ENCODE peak calls at places on chromosomes 11 and 22, in eight cellular contexts. C is HepG2, S is heart left ventricle, G is cardiac muscle cell, P is Caco-2, W is Peyer's patch, O is GM06990, Q is right lobe of liver. Y is an unnamed sample.

GRCh38 chr11:61332266-61332822 is 561 bp downstream of the DDB1 start:
- DNase-seq in C (peak; percentile 52), O (no peak), G (peak; percentile 28), S (no peak), Q (no peak), W (no peak), P (no peak), Y (no peak)

GRCh38 chr11:71476926-71477636 is 24.1 kb downstream of the NADSYN1 start:
- DNase-seq in G (no peak), Q (peak; percentile 42), W (no peak), S (no peak), O (no peak), C (no peak), P (no peak), Y (no peak)

GRCh38 chr11:6742260-6742659 is 29.5 kb downstream of the OR2AG2 start:
- DNase-seq in G (no peak), C (no peak), P (no peak), O (no peak), Q (no peak), W (no peak), S (no peak), Y (no peak)

GRCh38 chr11:95335989-95336388 is 105.0 kb upstream of the SESN3 start:
- DNase-seq in G (no peak), S (no peak), Q (no peak), O (no peak), W (no peak), P (no peak), C (no peak), Y (no peak)

GRCh38 chr22:31332886-31333285 is 13.3 kb downstream of the PATZ1 start:
- DNase-seq in Q (no peak), C (no peak), S (no peak), P (no peak), G (no peak), O (no peak), W (no peak), Y (no peak)

GRCh38 chr22:20422965-20423635 is 14.5 kb downstream of the SCARF2 start:
- DNase-seq in W (no peak), O (no peak), G (no peak), S (peak; percentile 83), Q (peak; percentile 96), P (no peak), C (no peak), Y (no peak)

GRCh38 chr11:6926208-6927029 is at the start of gene ZNF215:
- DNase-seq in C (no peak), P (no peak), O (peak; percentile 89), W (peak; percentile 91), S (peak; percentile 83), Q (peak; percentile 78), G (peak; percentile 78), Y (no peak)

GRCh38 chr11:69918231-69918937 is 99.2 kb upstream of the FGF3 start:
- DNase-seq in W (peak; percentile 42), Q (peak; percentile 75), C (no peak), S (peak; percentile 66), G (no peak), O (no peak), P (peak; percentile 32), Y (no peak)

GRCh38 chr11:70828498-70829159 is 423.7 kb downstream of the SHANK2 start:
- DNase-seq in P (no peak), S (no peak), G (no peak), W (no peak), C (no peak), O (no peak), Q (no peak), Y (no peak)

GRCh38 chr11:30422828-30423648 is 100.1 kb downstream of the ARL14EP start:
- DNase-seq in P (no peak), G (peak; percentile 35), Q (no peak), O (no peak), C (no peak), S (no peak), W (no peak), Y (no peak)

GRCh38 chr22:47802446-47802845 is 1040.0 kb downstream of the TBC1D22A start:
- DNase-seq in W (peak; percentile 22), S (no peak), C (no peak), G (no peak), O (no peak), P (no peak), Q (no peak), Y (no peak)

GRCh38 chr22:17106785-17107546 is 14.2 kb downstream of the TMEM121B start:
- DNase-seq in O (no peak), C (no peak), S (no peak), Q (no peak), W (no peak), G (no peak), P (no peak), Y (no peak)

GRCh38 chr11:64591257-64592233 is 525 bp downstream of the SLC22A12 start:
- DNase-seq in C (no peak), O (no peak), W (no peak), Q (peak; percentile 49), S (no peak), P (no peak), G (no peak), Y (no peak)
- H3K36me3 ChIP-seq in C (no peaks in the 10 kb centered on the region), O (no peaks in the 10 kb centered on the region), W (no peaks in the 10 kb centered on the region), Q (no peaks in the 10 kb centered on the region), S (no peaks in the 10 kb centered on the region), P (no peaks in the 10 kb centered on the region), G (no peaks in the 10 kb centered on the region), Y (no peaks in the 10 kb centered on the region)

GRCh38 chr11:65581928-65582327 is 6.1 kb downstream of the EHBP1L1 start:
- DNase-seq in G (no peak), P (no peak), C (no peak), Q (no peak), W (no peak), S (no peak), O (no peak), Y (no peak)

GRCh38 chr11:65579291-65579690 is 3.4 kb downstream of the EHBP1L1 start:
- DNase-seq in S (no peak), C (no peak), W (no peak), G (no peak), Q (no peak), O (no peak), P (no peak), Y (no peak)

GRCh38 chr11:65578667-65579066 is 2.8 kb downstream of the EHBP1L1 start:
- DNase-seq in C (no peak), S (no peak), W (no peak), O (no peak), P (no peak), Q (no peak), G (no peak), Y (no peak)

GRCh38 chr11:65580031-65580692 is 4.3 kb downstream of the EHBP1L1 start:
- DNase-seq in C (no peak), S (no peak), W (no peak), P (no peak), Q (no peak), O (no peak), G (no peak), Y (no peak)

DNA sequence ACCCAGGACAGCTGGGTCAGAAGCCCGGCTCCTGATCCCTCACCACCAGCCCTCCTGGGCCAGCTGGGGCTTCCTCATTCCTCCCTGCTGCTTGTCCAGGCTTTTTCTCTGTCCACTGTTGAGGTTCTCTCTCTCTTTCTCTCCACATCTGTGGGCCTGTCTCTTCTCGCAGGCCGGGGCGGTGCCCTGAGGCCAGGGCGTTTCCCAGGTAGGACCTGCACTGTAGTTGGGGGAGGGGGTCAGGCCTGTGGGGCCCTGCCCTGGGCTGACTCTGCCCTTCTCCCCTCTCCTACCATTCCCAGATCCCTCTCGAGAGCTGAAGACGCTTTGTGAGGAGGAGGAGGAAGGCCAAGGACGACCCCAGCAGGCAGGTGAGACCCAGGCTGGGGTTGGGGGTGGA is 4.9 kb downstream of the EHBP1L1 start:
- DNase-seq in P (no peak), O (no peak), S (no peak), C (no peak), G (no peak), Q (no peak), W (no peak), Y (no peak)
- H3K36me3 ChIP-seq in P (no peaks in the 10 kb centered on the region), O (peaks cover 42% of the 10 kb centered on the region), S (peaks cover 18% of the 10 kb centered on the region), C (no peaks in the 10 kb centered on the region), G (no peaks in the 10 kb centered on the region), Q (no peaks in the 10 kb centered on the region), W (no peaks in the 10 kb centered on the region), Y (peaks cover 48% of the 10 kb centered on the region)

DNA sequence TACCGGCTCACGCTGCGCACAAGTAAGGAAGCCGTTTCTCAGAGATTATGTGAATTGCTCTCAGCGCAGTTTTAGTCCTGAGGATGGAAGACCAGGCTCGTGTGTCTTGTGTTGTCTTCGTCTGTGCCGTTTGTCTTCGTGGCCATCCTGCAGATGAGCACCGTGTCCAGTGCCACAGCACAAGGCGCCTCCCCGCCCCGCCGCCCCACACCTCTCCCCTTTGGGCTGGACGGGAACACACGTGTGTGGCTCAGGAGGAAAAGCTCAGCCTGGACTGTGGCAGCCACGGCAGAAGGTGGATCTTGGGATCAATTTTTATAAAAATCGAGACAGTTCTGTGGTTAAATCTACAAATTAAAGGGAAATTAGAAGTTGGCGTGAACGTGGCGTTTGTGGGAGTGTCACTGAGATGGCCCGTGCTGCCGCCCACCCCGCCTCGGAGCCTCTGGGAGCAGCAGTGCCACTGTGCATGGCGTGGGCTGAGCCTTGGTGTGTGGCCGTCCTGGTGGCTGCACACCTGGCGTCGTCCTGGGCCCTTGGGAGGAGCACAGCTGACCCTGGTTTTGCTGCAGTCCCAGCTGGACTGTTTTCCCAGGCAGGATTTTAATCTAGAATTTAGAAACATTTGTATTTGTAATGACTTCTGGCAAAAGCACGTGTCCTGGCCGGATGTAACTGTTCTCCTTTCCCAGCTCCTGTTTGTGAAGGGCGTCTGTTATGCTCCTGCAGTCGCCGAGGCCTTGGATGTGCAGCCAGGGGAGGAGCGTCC is 25.8 kb downstream of the MUC6 start:
- DNase-seq in C (no peak), Q (no peak), S (no peak), P (no peak), W (no peak), O (no peak), G (no peak), Y (no peak)
- H3K36me3 ChIP-seq in C (peaks cover 29% of the 10 kb centered on the region), Q (peaks cover 5% of the 10 kb centered on the region), S (peaks cover 28% of the 10 kb centered on the region), P (no peaks in the 10 kb centered on the region), W (no peaks in the 10 kb centered on the region), O (peaks cover 18% of the 10 kb centered on the region), G (peaks cover 15% of the 10 kb centered on the region), Y (peaks cover 56% of the 10 kb centered on the region)

GRCh38 chr11:111561801-111562325 is 21.3 kb downstream of the LAYN start:
- DNase-seq in W (no peak), O (no peak), C (peak; percentile 63), P (no peak), G (no peak), Q (no peak), S (no peak), Y (no peak)

GRCh38 chr11:111561306-111561705 is 20.8 kb downstream of the LAYN start:
- DNase-seq in S (no peak), O (no peak), G (no peak), Q (no peak), C (no peak), P (no peak), W (no peak), Y (no peak)

GRCh38 chr11:111557425-111558111 is 17.0 kb downstream of the LAYN start:
- DNase-seq in O (no peak), G (no peak), S (no peak), P (no peak), C (peak; percentile 14), W (no peak), Q (no peak), Y (no peak)

GRCh38 chr11:111560785-111561184 is 20.3 kb downstream of the LAYN start:
- DNase-seq in S (no peak), P (no peak), O (no peak), G (no peak), Q (no peak), W (no peak), C (no peak), Y (no peak)

DNA sequence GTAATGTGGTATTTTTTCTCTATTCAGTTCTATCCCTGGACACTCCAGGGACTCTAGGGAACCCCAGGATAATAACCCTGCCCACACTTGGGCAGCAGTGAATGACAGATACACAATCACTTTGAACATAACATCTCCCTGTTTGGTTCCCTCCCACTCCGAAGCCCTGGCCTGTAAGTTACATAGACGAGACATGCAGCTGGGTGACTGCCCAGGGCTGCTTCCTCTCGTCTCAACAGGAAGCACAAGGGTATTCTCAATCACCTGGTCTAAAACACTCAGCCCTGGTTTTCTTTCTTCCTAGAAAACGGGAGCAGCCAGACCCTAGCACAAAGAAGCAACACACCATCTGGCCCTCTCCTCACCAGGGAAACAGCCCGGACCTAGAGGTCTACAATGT is 19.3 kb downstream of the LAYN start:
- DNase-seq in W (no peak), O (no peak), P (no peak), G (no peak), S (no peak), C (no peak), Q (no peak), Y (no peak)
- H3K36me3 ChIP-seq in W (no peaks in the 10 kb centered on the region), O (no peaks in the 10 kb centered on the region), P (no peaks in the 10 kb centered on the region), G (no peaks in the 10 kb centered on the region), S (no peaks in the 10 kb centered on the region), C (no peaks in the 10 kb centered on the region), Q (no peaks in the 10 kb centered on the region), Y (no peaks in the 10 kb centered on the region)

Y was measured in effector memory CD4-positive, alpha-beta T cell.